ENCODE peak calls at places on chromosomes 6 and 20, in five cellular contexts. C is NCI-H748 treated with DMSO at 0.1 percent for 48 hours; W is GM12865; A is GM20000; H is CD4-positive, CD25-positive, alpha-beta regulatory T cell. I is an unnamed sample.
A peak's percentile ranks its signal among the peaks of the same experiment; 100 is the strongest.

GRCh38 chr20:19735446-19735845 is 22.6 kb upstream of the RIN2 start:
- DNase-seq in C (no peak), W (peak; percentile 23), A (no peak), H (no peak), I (peak; percentile 77)

GRCh38 chr6:15310680-15311079 is 64.8 kb downstream of the JARID2 start:
- DNase-seq in C (no peak), W (no peak), A (no peak), H (no peak), I (no peak)

GRCh38 chr20:39645130-39645529 is 683.0 kb downstream of the DHX35 start:
- DNase-seq in C (peak; percentile 52), W (no peak), A (no peak), H (no peak), I (no peak)

GRCh38 chr20:44961868-44962267 is 1.7 kb upstream of the TOMM34 start:
- DNase-seq in C (no peak), W (no peak), A (no peak), H (no peak), I (no peak)

GRCh38 chr6:30881987-30882763 is 2.1 kb upstream of the DDR1 start:
- DNase-seq in C (no peak), W (no peak), A (peak; percentile 17), H (no peak), I (peak; percentile 28)

GRCh38 chr6:158503222-158503621 is 56.7 kb upstream of the TMEM181 start:
- DNase-seq in C (no peak), W (no peak), A (no peak), H (no peak), I (no peak)

GRCh38 chr20:38825901-38826625 is 20.6 kb downstream of the PPP1R16B start:
- DNase-seq in C (peak; percentile 69), W (no peak), A (no peak), H (no peak), I (no peak)

GRCh38 chr6:162069995-162070394 is 657.6 kb downstream of the PRKN start:
- DNase-seq in C (no peak), W (no peak), A (no peak), H (no peak), I (no peak)

GRCh38 chr20:57708694-57709673 is 831 bp downstream of the PMEPA1 start:
- DNase-seq in C (no peak), W (no peak), A (no peak), H (no peak), I (peak; percentile 41)

GRCh38 chr6:150001295-150001990 is 23.9 kb downstream of the RAET1L start:
- DNase-seq in C (no peak), W (peak; percentile 83), A (peak; percentile 66), H (no peak), I (no peak)

GRCh38 chr6:8074213-8074612 is 10.0 kb upstream of the BLOC1S5 start:
- DNase-seq in C (no peak), W (no peak), A (no peak), H (no peak), I (no peak)

GRCh38 chr6:49553353-49553752 is 2.9 kb downstream of the C6orf141 start:
- DNase-seq in C (no peak), W (no peak), A (no peak), H (no peak), I (no peak)

GRCh38 chr20:23296841-23297701 is 53.5 kb upstream of the NXT1 start:
- DNase-seq in C (peak; percentile 4), W (no peak), A (no peak), H (no peak), I (no peak)

GRCh38 chr6:131854803-131855202 is 47.0 kb downstream of the ENPP1 start:
- DNase-seq in C (no peak), W (no peak), A (no peak), H (no peak), I (no peak)

GRCh38 chr6:42782689-42783176 is 881 bp downstream of the BICRAL start:
- DNase-seq in C (peak; percentile 95), W (peak; percentile 85), A (peak; percentile 78), H (peak; percentile 72), I (peak; percentile 81)

GRCh38 chr6:119147101-119148053 is 68.9 kb upstream of the FAM184A start:
- DNase-seq in C (no peak), W (peak; percentile 90), A (peak; percentile 63), H (peak; percentile 63), I (no peak)

GRCh38 chr20:63746766-63747315 is 7.3 kb downstream of the SLC2A4RG start:
- DNase-seq in C (no peak), W (no peak), A (peak; percentile 15), H (no peak), I (no peak)

GRCh38 chr20:46087161-46087560 is 2.6 kb downstream of the NCOA5 start:
- DNase-seq in C (no peak), W (no peak), A (no peak), H (peak; percentile 45), I (no peak)

GRCh38 chr20:57671662-57672061 is 38.2 kb downstream of the PMEPA1 start:
- DNase-seq in C (no peak), W (no peak), A (no peak), H (no peak), I (no peak)

GRCh38 chr6:22133352-22133751 is 163.5 kb downstream of the PRL start:
- DNase-seq in C (no peak), W (no peak), A (no peak), H (no peak), I (no peak)

GRCh38 chr6:98041921-98042320 is 758.9 kb upstream of the MMS22L start:
- DNase-seq in C (peak; percentile 88), W (no peak), A (no peak), H (no peak), I (no peak)

GRCh38 chr6:125169058-125169457 is 15.5 kb downstream of the TPD52L1 start:
- DNase-seq in C (no peak), W (no peak), A (no peak), H (no peak), I (no peak)

I was measured in heart right ventricle.